ENCODE peak calls at places on chromosomes 1 and 21, in seven cellular contexts. V is astrocyte, G is H9, Y is right atrium auricular region, I is brain microvascular endothelial cell, Z is fibroblast of lung, J is A549. N is an unnamed sample.

GRCh38 chr1:164912290-164912689 is 353.3 kb downstream of the PBX1 start:
- DNase-seq in J (no peak), V (no peak), Z (no peak), G (no peak), I (no peak), Y (no peak), N (no peak)

GRCh38 chr1:62144238-62144831 is 50.3 kb upstream of the L1TD1 start:
- DNase-seq in Y (peak), Z (peak), V (peak), G (peak), J (peak), I (peak), N (no peak)

GRCh38 chr1:21090460-21090859 is 86.2 kb downstream of the EIF4G3 start:
- DNase-seq in Z (no peak), I (no peak), V (no peak), Y (no peak), J (no peak), G (no peak), N (no peak)

GRCh38 chr1:76124196-76124595 is 49.6 kb downstream of the ST6GALNAC3 start:
- DNase-seq in G (no peak), V (no peak), Y (no peak), J (no peak), I (no peak), Z (peak), N (no peak)

GRCh38 chr1:84073266-84073665 is 70.8 kb upstream of the PRKACB start:
- DNase-seq in J (no peak), Y (no peak), V (peak), Z (peak), I (peak), G (no peak), N (no peak)

GRCh38 chr1:72724951-72725863 is 442.9 kb upstream of the NEGR1 start:
- DNase-seq in V (no peak), I (no peak), Z (no peak), G (peak), J (no peak), Y (no peak), N (no peak)

GRCh38 chr1:62452951-62453350 is 16.1 kb downstream of the USP1 start:
- DNase-seq in Z (peak), V (peak), Y (no peak), J (no peak), I (no peak), G (no peak), N (peak)

GRCh38 chr1:21320410-21321107 is 30.3 kb upstream of the ECE1 start:
- DNase-seq in J (no peak), V (peak), G (no peak), I (no peak), Y (no peak), Z (peak), N (no peak)

GRCh38 chr21:38869946-38870345 is 64.2 kb downstream of the ETS2 start:
- DNase-seq in Z (no peak), Y (no peak), G (no peak), V (no peak), J (no peak), I (peak), N (no peak)

GRCh38 chr1:64743954-64744491 is 852 bp upstream of the RAVER2 start:
- DNase-seq in Z (no peak), I (no peak), Y (no peak), G (no peak), V (no peak), J (no peak), N (peak)

GRCh38 chr21:45390121-45390751 is 14.7 kb upstream of the COL18A1 start:
- DNase-seq in Y (no peak), J (no peak), I (no peak), V (no peak), Z (no peak), G (no peak), N (no peak)

GRCh38 chr1:17229379-17229778 is 19.5 kb upstream of the PADI3 start:
- DNase-seq in G (no peak), Z (no peak), J (no peak), I (no peak), Y (no peak), V (no peak), N (no peak)

GRCh38 chr1:45877264-45877663 is 73.9 kb downstream of the MAST2 start:
- DNase-seq in J (no peak), V (no peak), Z (no peak), Y (no peak), I (no peak), G (no peak), N (no peak)
- H3K27ac ChIP-seq in J (no peak), V (no peak), Z (no peak), Y (no peak), I (no peak), G (no peak), N (no peak)

DNA sequence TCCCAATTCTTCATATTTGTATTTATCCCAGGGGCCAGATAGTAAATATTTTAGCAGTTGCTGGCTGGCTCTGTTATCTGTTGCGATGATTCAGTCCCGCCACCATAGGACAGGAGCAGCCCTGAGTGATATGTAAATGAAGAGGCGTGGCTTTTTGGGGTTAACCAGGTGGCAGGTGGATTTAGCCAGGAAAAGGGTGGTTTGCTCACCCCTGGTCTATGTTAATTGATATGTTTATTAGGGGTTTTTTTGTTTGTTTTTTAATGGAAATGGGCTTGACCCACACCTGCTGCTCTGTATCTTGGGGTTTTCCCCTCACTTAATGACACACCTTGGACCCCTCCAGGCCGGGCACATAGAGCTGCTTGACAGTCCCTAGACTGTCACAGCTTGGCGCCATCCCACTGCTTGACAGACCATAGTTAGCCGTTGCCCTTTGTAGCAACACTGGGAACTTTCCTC is 62.8 kb downstream of the PIK3CD start:
- DNase-seq in J (no peak), I (no peak), Y (no peak), G (peak), V (no peak), Z (no peak), N (no peak)
- H3K27ac ChIP-seq in J (no peak), I (no peak), Y (no peak), G (no peak), V (no peak), Z (no peak), N (no peak)

DNA sequence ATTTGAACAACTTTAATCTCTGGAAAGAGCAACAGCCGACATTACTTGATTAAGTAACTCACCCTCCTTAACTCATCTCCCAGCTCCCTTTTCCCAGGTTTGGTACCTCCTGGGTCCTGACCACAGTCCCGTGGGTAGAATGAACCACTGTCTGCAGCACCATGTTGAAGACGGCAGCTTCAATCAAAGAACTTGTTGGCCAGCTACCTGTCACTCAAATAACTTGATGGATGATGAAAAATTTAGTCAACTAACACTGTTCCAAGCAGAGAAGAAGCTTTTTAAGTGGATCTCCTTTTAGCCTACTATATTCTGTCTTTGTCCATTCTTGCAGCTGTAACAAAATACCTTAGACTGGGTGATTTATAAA is 138.4 kb upstream of the F3 start:
- DNase-seq in V (no peak), J (no peak), I (no peak), G (no peak), Z (no peak), Y (no peak), N (no peak)
- H3K27ac ChIP-seq in V (no peak), J (no peak), I (no peak), G (no peak), Z (no peak), Y (no peak), N (no peak)

DNA sequence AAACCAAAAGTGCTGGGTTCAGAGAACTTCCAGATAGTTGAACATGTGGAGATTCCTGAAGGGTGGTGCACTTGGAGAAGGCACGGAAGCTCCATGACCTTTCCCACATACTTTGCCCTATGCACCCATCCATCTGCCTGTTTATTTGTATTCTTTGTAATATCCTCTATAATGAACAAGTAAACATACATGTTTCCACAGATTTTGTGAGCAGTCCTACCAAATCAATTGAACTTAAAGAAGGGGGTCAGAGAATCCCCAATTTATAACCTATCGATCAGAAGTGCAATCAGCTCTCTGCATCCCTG is 121.4 kb downstream of the ADSS2 start:
- DNase-seq in I (no peak), J (no peak), G (peak), Y (no peak), V (no peak), Z (no peak), N (no peak)
- H3K27ac ChIP-seq in I (no peak), J (peak), G (no peak), Y (no peak), V (no peak), Z (no peak), N (no peak)

GRCh38 chr1:24036080-24036479 is 56.0 kb upstream of the SRSF10 start:
- DNase-seq in V (no peak), Z (no peak), G (no peak), I (no peak), Y (no peak), J (no peak), N (no peak)
- H3K27ac ChIP-seq in V (no peak), Z (no peak), G (no peak), I (no peak), Y (no peak), J (no peak), N (no peak)

GRCh38 chr1:92808353-92808752 is 23.4 kb upstream of the EVI5 start:
- DNase-seq in Y (no peak), Z (peak), I (no peak), G (no peak), J (no peak), V (peak), N (peak)
- H3K27ac ChIP-seq in Y (no peak), Z (no peak), I (peak), G (no peak), J (no peak), V (no peak), N (no peak)

GRCh38 chr1:228990906-228991569 is 255.8 kb downstream of the RHOU start:
- DNase-seq in G (no peak), V (no peak), Z (no peak), I (no peak), Y (no peak), J (no peak), N (no peak)
- H3K27ac ChIP-seq in G (no peak), V (no peak), Z (no peak), I (no peak), Y (peak), J (no peak), N (no peak)

N was measured in foreskin keratinocyte.